ENCODE peak calls at places on chromosomes 2 and 18, in five cellular contexts. H is psoas muscle, G is uterus, J is sigmoid colon, W is bronchial epithelial cell. D is an unnamed sample. For H3K36me3, the result is how much of the 10 kb centered on the place peaks cover.

GRCh38 chr2:224594840-224595239 is 9.7 kb upstream of the CUL3 start:
- DNase-seq in W (peak), H (no peak), G (no peak), J (no peak), D (no peak)

GRCh38 chr2:105744909-105745853 is at the start of gene NCK2:
- DNase-seq in J (no peak), H (peak), W (no peak), G (peak), D (no peak)

GRCh38 chr2:19548116-19548515 is 189.7 kb upstream of the OSR1 start:
- DNase-seq in J (no peak), H (no peak), G (no peak), W (no peak), D (no peak)

GRCh38 chr18:54939375-54939917 is 19.8 kb downstream of the CCDC68 start:
- DNase-seq in H (no peak), W (no peak), G (no peak), J (no peak), D (no peak)

GRCh38 chr2:39736593-39736992 is 42.5 kb downstream of the THUMPD2 start:
- DNase-seq in W (no peak), J (no peak), G (no peak), H (no peak), D (no peak)

GRCh38 chr2:233404227-233404626 is 49.9 kb downstream of the DGKD start:
- DNase-seq in J (no peak), G (no peak), W (peak), H (no peak), D (no peak)

GRCh38 chr2:23380562-23381065 is 4.4 kb upstream of the KLHL29 start:
- DNase-seq in H (no peak), J (no peak), G (no peak), W (no peak), D (no peak)

GRCh38 chr2:169173876-169174275 is 104.5 kb downstream of the DHRS9 start:
- DNase-seq in J (no peak), H (no peak), W (no peak), G (no peak), D (no peak)

GRCh38 chr2:238260879-238261278 is 21.0 kb upstream of the HES6 start:
- DNase-seq in W (no peak), H (peak), J (no peak), G (no peak), D (no peak)

GRCh38 chr2:73999881-74000597 is 15.3 kb downstream of the TET3 start:
- DNase-seq in W (no peak), G (peak), H (no peak), J (no peak), D (no peak)

GRCh38 chr2:73998451-73998850 is 13.7 kb downstream of the TET3 start:
- DNase-seq in G (no peak), W (no peak), H (no peak), J (no peak), D (no peak)

GRCh38 chr2:73998933-73999332 is 14.2 kb downstream of the TET3 start:
- DNase-seq in H (no peak), W (no peak), J (no peak), G (no peak), D (no peak)

GRCh38 chr2:73995810-73996209 is 11.1 kb downstream of the TET3 start:
- DNase-seq in W (no peak), J (no peak), G (no peak), H (no peak), D (no peak)

DNA sequence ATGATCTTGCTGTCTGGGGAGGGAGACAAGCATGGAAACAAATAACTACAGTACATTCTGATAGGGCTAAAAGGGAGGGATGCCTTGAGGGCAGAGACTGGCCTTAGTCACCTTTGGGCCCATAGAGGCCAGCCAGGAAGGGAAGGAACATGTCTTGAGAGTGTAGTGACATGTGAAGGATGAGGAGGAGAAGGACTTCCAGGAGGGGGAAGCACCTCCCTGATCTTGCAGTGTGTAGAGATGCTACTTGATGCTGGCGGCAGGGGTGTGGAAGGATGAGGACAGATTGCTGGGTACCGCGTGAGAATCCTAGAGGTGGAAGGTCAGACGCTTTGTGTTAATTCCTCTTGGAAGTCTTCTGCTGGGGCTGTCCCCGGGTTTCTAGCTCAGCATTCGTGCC is 13.1 kb downstream of the TET3 start:
- DNase-seq in W (no peak), G (no peak), H (no peak), J (no peak), D (no peak)
- TF ChIP-seq CTCF in W (no peak), G (no peak), H (no peak), J (no peak), D (no peak)

GRCh38 chr2:28927878-28928277 is 33.4 kb downstream of the WDR43 start:
- DNase-seq in H (no peak), G (no peak), W (peak), J (no peak), D (no peak)
- H3K36me3 ChIP-seq in H (half or more), G (under half), W (under half), J (half or more), D (under half)

GRCh38 chr18:59200787-59201186 is 19.2 kb upstream of the GRP start:
- DNase-seq in H (no peak), G (no peak), J (no peak), W (no peak), D (no peak)
- TF ChIP-seq CTCF in H (no peak), G (no peak), J (no peak), W (no peak), D (no peak)

DNA sequence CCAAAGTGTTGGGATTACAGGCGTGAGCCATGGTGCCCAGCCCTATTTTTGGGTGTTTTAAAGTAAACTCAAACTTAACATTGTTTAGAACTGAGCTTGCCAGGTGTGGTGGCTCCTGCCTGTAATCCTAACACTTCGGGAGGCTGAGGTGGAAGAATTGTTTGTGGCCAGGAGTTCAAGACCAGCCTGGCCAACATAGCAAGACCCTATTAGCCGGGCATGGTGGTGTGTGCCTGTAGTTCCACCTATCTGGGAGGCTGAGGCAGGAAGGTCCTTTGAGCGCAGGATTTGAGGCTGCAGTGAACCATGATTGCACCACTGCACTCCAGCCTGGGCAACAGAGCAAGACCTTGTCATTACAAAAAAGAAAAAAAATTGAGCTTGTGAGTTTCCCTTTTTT is 17.5 kb downstream of the SFTPB start:
- DNase-seq in H (no peak), G (no peak), J (no peak), W (no peak), D (no peak)
- H3K36me3 ChIP-seq in H (half or more), G (under half), J (half or more), W (under half), D (half or more)

DNA sequence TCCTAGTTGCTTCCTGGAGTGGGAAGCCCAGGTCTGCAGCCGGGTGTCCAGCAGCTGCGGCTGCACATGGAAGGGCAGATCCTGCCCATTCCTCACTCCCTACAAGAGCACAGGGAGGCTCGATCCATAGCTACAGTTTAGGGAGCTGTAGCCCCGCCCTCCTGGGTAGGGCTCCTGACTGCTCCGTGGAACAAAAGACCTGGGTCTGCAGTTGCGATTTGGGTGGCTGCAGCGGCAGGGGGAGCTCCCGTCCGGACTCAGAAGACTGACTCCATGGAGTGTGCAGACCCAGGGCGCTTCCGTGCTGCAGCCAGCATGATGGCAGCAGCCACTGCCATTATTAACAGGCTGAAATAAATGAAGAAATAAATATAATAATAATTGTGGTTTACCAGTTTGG is 157.3 kb downstream of the CTNNA2 start:
- DNase-seq in W (no peak), G (no peak), H (no peak), J (no peak), D (no peak)
- TF ChIP-seq CTCF in W (no peak), G (no peak), H (no peak), J (no peak), D (no peak)

GRCh38 chr18:22952525-22952924 is 19.4 kb downstream of the RBBP8 start:
- DNase-seq in H (no peak), G (no peak), W (no peak), J (no peak), D (no peak)

GRCh38 chr18:22946841-22947240 is 13.7 kb downstream of the RBBP8 start:
- DNase-seq in H (no peak), G (no peak), W (no peak), J (no peak), D (no peak)

GRCh38 chr18:22946217-22946616 is 13.1 kb downstream of the RBBP8 start:
- DNase-seq in J (no peak), W (no peak), H (no peak), G (no peak), D (no peak)

GRCh38 chr18:22956226-22956625 is 23.1 kb downstream of the RBBP8 start:
- DNase-seq in G (no peak), H (no peak), W (no peak), J (no peak), D (no peak)

DNA sequence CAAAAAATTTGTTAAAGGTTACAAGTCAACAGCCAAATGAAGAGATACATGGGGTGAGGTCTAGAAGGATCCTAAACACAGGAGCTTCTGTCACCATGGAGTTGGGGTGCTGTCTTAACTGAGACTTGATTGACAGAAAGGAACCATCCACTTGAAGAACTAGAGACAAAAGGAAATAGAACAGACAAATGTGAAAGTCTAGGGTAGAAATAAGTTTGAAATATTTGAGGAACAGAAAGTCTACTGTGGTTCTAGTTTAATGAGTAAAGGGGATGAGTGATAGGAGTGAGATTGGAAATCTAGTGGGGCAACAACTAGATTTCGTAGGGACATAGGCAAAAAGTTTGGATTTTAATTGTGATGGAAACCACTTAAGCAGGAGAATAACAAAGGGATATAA is 18.7 kb downstream of the RBBP8 start:
- DNase-seq in J (no peak), H (no peak), W (no peak), G (no peak), D (no peak)
- H3K36me3 ChIP-seq in J (under half), H (under half), W (under half), G (under half), D (under half)

D was measured in thoracic aorta.